ENCODE peak calls at places on chromosomes 6 and 20, in seven cellular contexts. One of them, this sample, is unnamed.

GRCh38 chr6:3456794-3457709 is at the start of gene SLC22A23:
- DNase-seq in GM13977: peak; percentile 94
- DNase-seq in IMR-90: no peak
- DNase-seq in BE2C: peak; percentile 33
- DNase-seq in astrocyte of the spinal cord: peak; percentile 65
- DNase-seq in activated CD8-positive, alpha-beta T cell treated with anti-CD3 and anti-CD28 coated beads for 36 hours: peak; percentile 57
- DNase-seq in CD14-positive monocyte: no peak
- DNase-seq in this sample: peak; percentile 35

GRCh38 chr20:14935285-14935684 is 597.9 kb upstream of the FLRT3 start:
- DNase-seq in GM13977: no peak
- DNase-seq in IMR-90: no peak
- DNase-seq in BE2C: no peak
- DNase-seq in astrocyte of the spinal cord: no peak
- DNase-seq in activated CD8-positive, alpha-beta T cell treated with anti-CD3 and anti-CD28 coated beads for 36 hours: no peak
- DNase-seq in CD14-positive monocyte: no peak
- DNase-seq in this sample: no peak

GRCh38 chr6:41970436-41970846 is 28.8 kb upstream of the CCND3 start:
- DNase-seq in GM13977: no peak
- DNase-seq in IMR-90: peak; percentile 38
- DNase-seq in BE2C: no peak
- DNase-seq in astrocyte of the spinal cord: no peak
- DNase-seq in activated CD8-positive, alpha-beta T cell treated with anti-CD3 and anti-CD28 coated beads for 36 hours: peak; percentile 80
- DNase-seq in CD14-positive monocyte: peak; percentile 94
- DNase-seq in this sample: peak; percentile 27

GRCh38 chr20:31542201-31542842 is 28.1 kb downstream of the HM13 start:
- DNase-seq in GM13977: no peak
- DNase-seq in IMR-90: no peak
- DNase-seq in BE2C: no peak
- DNase-seq in astrocyte of the spinal cord: no peak
- DNase-seq in activated CD8-positive, alpha-beta T cell treated with anti-CD3 and anti-CD28 coated beads for 36 hours: peak; percentile 82
- DNase-seq in CD14-positive monocyte: peak; percentile 72
- DNase-seq in this sample: no peak

GRCh38 chr6:150881911-150882481 is 16.5 kb downstream of the MTHFD1L start:
- DNase-seq in GM13977: no peak
- DNase-seq in IMR-90: peak; percentile 100
- DNase-seq in BE2C: peak; percentile 22
- DNase-seq in astrocyte of the spinal cord: peak; percentile 89
- DNase-seq in activated CD8-positive, alpha-beta T cell treated with anti-CD3 and anti-CD28 coated beads for 36 hours: no peak
- DNase-seq in CD14-positive monocyte: no peak
- DNase-seq in this sample: no peak

GRCh38 chr20:44021186-44021585 is 106.5 kb downstream of the TOX2 start:
- DNase-seq in GM13977: no peak
- DNase-seq in IMR-90: no peak
- DNase-seq in BE2C: no peak
- DNase-seq in astrocyte of the spinal cord: no peak
- DNase-seq in activated CD8-positive, alpha-beta T cell treated with anti-CD3 and anti-CD28 coated beads for 36 hours: no peak
- DNase-seq in CD14-positive monocyte: no peak
- DNase-seq in this sample: no peak

GRCh38 chr20:44011251-44011940 is 96.7 kb downstream of the TOX2 start:
- DNase-seq in GM13977: no peak
- DNase-seq in IMR-90: no peak
- DNase-seq in BE2C: peak; percentile 79
- DNase-seq in astrocyte of the spinal cord: no peak
- DNase-seq in activated CD8-positive, alpha-beta T cell treated with anti-CD3 and anti-CD28 coated beads for 36 hours: peak; percentile 35
- DNase-seq in CD14-positive monocyte: no peak
- DNase-seq in this sample: no peak

GRCh38 chr6:53929340-53930120 is 134.7 kb downstream of the LRRC1 start:
- DNase-seq in GM13977: no peak
- DNase-seq in IMR-90: no peak
- DNase-seq in BE2C: no peak
- DNase-seq in astrocyte of the spinal cord: no peak
- DNase-seq in activated CD8-positive, alpha-beta T cell treated with anti-CD3 and anti-CD28 coated beads for 36 hours: no peak
- DNase-seq in CD14-positive monocyte: no peak
- DNase-seq in this sample: no peak

GRCh38 chr6:121216928-121217327 is 117.4 kb downstream of the TBC1D32 start:
- DNase-seq in GM13977: no peak
- DNase-seq in IMR-90: peak; percentile 58
- DNase-seq in BE2C: no peak
- DNase-seq in astrocyte of the spinal cord: peak; percentile 29
- DNase-seq in activated CD8-positive, alpha-beta T cell treated with anti-CD3 and anti-CD28 coated beads for 36 hours: no peak
- DNase-seq in CD14-positive monocyte: no peak
- DNase-seq in this sample: no peak

GRCh38 chr6:66396549-66396948 is 689.5 kb upstream of the EYS start:
- DNase-seq in GM13977: no peak
- DNase-seq in IMR-90: no peak
- DNase-seq in BE2C: no peak
- DNase-seq in astrocyte of the spinal cord: no peak
- DNase-seq in activated CD8-positive, alpha-beta T cell treated with anti-CD3 and anti-CD28 coated beads for 36 hours: no peak
- DNase-seq in CD14-positive monocyte: no peak
- DNase-seq in this sample: no peak

GRCh38 chr6:11333292-11333849 is 100.9 kb upstream of the NEDD9 start:
- DNase-seq in GM13977: no peak
- DNase-seq in IMR-90: no peak
- DNase-seq in BE2C: no peak
- DNase-seq in astrocyte of the spinal cord: no peak
- DNase-seq in activated CD8-positive, alpha-beta T cell treated with anti-CD3 and anti-CD28 coated beads for 36 hours: peak; percentile 43
- DNase-seq in CD14-positive monocyte: no peak
- DNase-seq in this sample: no peak

GRCh38 chr20:49948809-49949507 is 12.8 kb downstream of the RNF114 start:
- DNase-seq in GM13977: no peak
- DNase-seq in IMR-90: peak; percentile 99
- DNase-seq in BE2C: no peak
- DNase-seq in astrocyte of the spinal cord: peak; percentile 97
- DNase-seq in activated CD8-positive, alpha-beta T cell treated with anti-CD3 and anti-CD28 coated beads for 36 hours: no peak
- DNase-seq in CD14-positive monocyte: no peak
- DNase-seq in this sample: no peak

GRCh38 chr6:35027807-35028206 is 113.3 kb downstream of the TCP11 start:
- DNase-seq in GM13977: no peak
- DNase-seq in IMR-90: no peak
- DNase-seq in BE2C: no peak
- DNase-seq in astrocyte of the spinal cord: no peak
- DNase-seq in activated CD8-positive, alpha-beta T cell treated with anti-CD3 and anti-CD28 coated beads for 36 hours: no peak
- DNase-seq in CD14-positive monocyte: no peak
- DNase-seq in this sample: no peak

GRCh38 chr20:19560876-19561480 is 197.1 kb upstream of the RIN2 start:
- DNase-seq in GM13977: no peak
- DNase-seq in IMR-90: no peak
- DNase-seq in BE2C: no peak
- DNase-seq in astrocyte of the spinal cord: no peak
- DNase-seq in activated CD8-positive, alpha-beta T cell treated with anti-CD3 and anti-CD28 coated beads for 36 hours: no peak
- DNase-seq in CD14-positive monocyte: no peak
- DNase-seq in this sample: no peak

GRCh38 chr6:119116712-119117281 is 38.3 kb upstream of the FAM184A start:
- DNase-seq in GM13977: no peak
- DNase-seq in IMR-90: no peak
- DNase-seq in BE2C: no peak
- DNase-seq in astrocyte of the spinal cord: no peak
- DNase-seq in activated CD8-positive, alpha-beta T cell treated with anti-CD3 and anti-CD28 coated beads for 36 hours: peak; percentile 39
- DNase-seq in CD14-positive monocyte: no peak
- DNase-seq in this sample: no peak
- TF ChIP-seq CTCF in GM13977: peak; percentile 28
- TF ChIP-seq CTCF in IMR-90: no peak
- TF ChIP-seq CTCF in BE2C: peak; percentile 51
- TF ChIP-seq CTCF in astrocyte of the spinal cord: peak; percentile 13
- TF ChIP-seq CTCF in activated CD8-positive, alpha-beta T cell treated with anti-CD3 and anti-CD28 coated beads for 36 hours: peak; percentile 56
- TF ChIP-seq CTCF in CD14-positive monocyte: peak; percentile 22
- TF ChIP-seq CTCF in this sample: no peak

DNA sequence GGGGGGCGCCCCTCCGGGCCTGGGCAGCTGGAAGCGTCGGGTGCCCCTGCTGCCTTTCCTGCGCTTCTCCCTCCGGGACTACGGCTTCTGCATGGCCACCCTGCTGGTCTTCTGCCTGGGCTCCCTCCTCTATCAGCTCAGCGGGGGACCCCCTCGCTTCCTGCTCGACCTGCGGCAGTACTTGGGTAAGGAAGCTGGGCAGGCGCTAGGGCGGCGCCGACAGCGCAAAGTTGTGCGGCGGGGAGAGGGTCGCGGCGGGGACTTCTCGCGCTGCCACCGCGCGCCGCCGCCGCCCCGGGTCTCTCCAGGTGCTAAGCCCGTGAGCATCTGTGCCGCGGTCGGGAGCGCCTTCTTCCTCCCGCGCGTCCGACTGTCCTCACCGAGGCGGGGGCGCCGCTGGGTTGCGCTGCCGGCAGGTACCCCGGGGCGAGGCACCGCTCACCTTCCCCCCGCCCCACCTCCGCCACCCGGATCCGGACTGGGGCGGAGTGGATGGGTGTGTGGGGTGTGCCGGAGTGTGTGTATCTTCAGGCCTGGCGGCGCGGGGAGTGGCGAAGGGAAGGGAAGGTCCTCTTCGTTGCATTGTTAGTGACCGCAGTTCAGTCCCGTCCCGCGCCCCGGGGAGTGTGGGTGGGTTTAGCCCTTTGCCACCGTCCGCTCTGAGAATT is 797 bp downstream of the UST start:
- DNase-seq in GM13977: peak; percentile 46
- DNase-seq in IMR-90: peak; percentile 21
- DNase-seq in BE2C: peak; percentile 7
- DNase-seq in astrocyte of the spinal cord: peak; percentile 41
- DNase-seq in activated CD8-positive, alpha-beta T cell treated with anti-CD3 and anti-CD28 coated beads for 36 hours: peak; percentile 51
- DNase-seq in CD14-positive monocyte: peak; percentile 56
- DNase-seq in this sample: no peak
- TF ChIP-seq CTCF in GM13977: peak; percentile 22
- TF ChIP-seq CTCF in IMR-90: peak; percentile 6
- TF ChIP-seq CTCF in BE2C: no peak
- TF ChIP-seq CTCF in astrocyte of the spinal cord: no peak
- TF ChIP-seq CTCF in activated CD8-positive, alpha-beta T cell treated with anti-CD3 and anti-CD28 coated beads for 36 hours: no peak
- TF ChIP-seq CTCF in CD14-positive monocyte: peak; percentile 5
- TF ChIP-seq CTCF in this sample: no peak

GRCh38 chr6:163338671-163339405 is 75.7 kb upstream of the QKI start:
- DNase-seq in GM13977: no peak
- DNase-seq in IMR-90: peak; percentile 56
- DNase-seq in BE2C: no peak
- DNase-seq in astrocyte of the spinal cord: peak; percentile 92
- DNase-seq in activated CD8-positive, alpha-beta T cell treated with anti-CD3 and anti-CD28 coated beads for 36 hours: no peak
- DNase-seq in CD14-positive monocyte: no peak
- DNase-seq in this sample: no peak

GRCh38 chr6:163341224-163341623 is 73.3 kb upstream of the QKI start:
- DNase-seq in GM13977: no peak
- DNase-seq in IMR-90: no peak
- DNase-seq in BE2C: no peak
- DNase-seq in astrocyte of the spinal cord: no peak
- DNase-seq in activated CD8-positive, alpha-beta T cell treated with anti-CD3 and anti-CD28 coated beads for 36 hours: no peak
- DNase-seq in CD14-positive monocyte: no peak
- DNase-seq in this sample: no peak

GRCh38 chr6:163339466-163339865 is 75.1 kb upstream of the QKI start:
- DNase-seq in GM13977: no peak
- DNase-seq in IMR-90: no peak
- DNase-seq in BE2C: no peak
- DNase-seq in astrocyte of the spinal cord: no peak
- DNase-seq in activated CD8-positive, alpha-beta T cell treated with anti-CD3 and anti-CD28 coated beads for 36 hours: no peak
- DNase-seq in CD14-positive monocyte: no peak
- DNase-seq in this sample: no peak

GRCh38 chr6:163341671-163342070 is 72.8 kb upstream of the QKI start:
- DNase-seq in GM13977: no peak
- DNase-seq in IMR-90: no peak
- DNase-seq in BE2C: no peak
- DNase-seq in astrocyte of the spinal cord: no peak
- DNase-seq in activated CD8-positive, alpha-beta T cell treated with anti-CD3 and anti-CD28 coated beads for 36 hours: no peak
- DNase-seq in CD14-positive monocyte: no peak
- DNase-seq in this sample: no peak

GRCh38 chr6:163340201-163340887 is 74.2 kb upstream of the QKI start:
- DNase-seq in GM13977: no peak
- DNase-seq in IMR-90: no peak
- DNase-seq in BE2C: no peak
- DNase-seq in astrocyte of the spinal cord: no peak
- DNase-seq in activated CD8-positive, alpha-beta T cell treated with anti-CD3 and anti-CD28 coated beads for 36 hours: no peak
- DNase-seq in CD14-positive monocyte: no peak
- DNase-seq in this sample: no peak
- TF ChIP-seq CTCF in GM13977: no peak
- TF ChIP-seq CTCF in IMR-90: no peak
- TF ChIP-seq CTCF in BE2C: peak; percentile 10
- TF ChIP-seq CTCF in astrocyte of the spinal cord: peak; percentile 8
- TF ChIP-seq CTCF in activated CD8-positive, alpha-beta T cell treated with anti-CD3 and anti-CD28 coated beads for 36 hours: no peak
- TF ChIP-seq CTCF in CD14-positive monocyte: no peak
- TF ChIP-seq CTCF in this sample: no peak

GRCh38 chr20:9506964-9507369 is 7.4 kb upstream of the LAMP5 start:
- DNase-seq in GM13977: no peak
- DNase-seq in IMR-90: no peak
- DNase-seq in BE2C: no peak
- DNase-seq in astrocyte of the spinal cord: no peak
- DNase-seq in activated CD8-positive, alpha-beta T cell treated with anti-CD3 and anti-CD28 coated beads for 36 hours: no peak
- DNase-seq in CD14-positive monocyte: no peak
- DNase-seq in this sample: no peak

GRCh38 chr20:9506337-9506821 is 8.0 kb upstream of the LAMP5 start:
- DNase-seq in GM13977: no peak
- DNase-seq in IMR-90: no peak
- DNase-seq in BE2C: no peak
- DNase-seq in astrocyte of the spinal cord: no peak
- DNase-seq in activated CD8-positive, alpha-beta T cell treated with anti-CD3 and anti-CD28 coated beads for 36 hours: no peak
- DNase-seq in CD14-positive monocyte: no peak
- DNase-seq in this sample: no peak

GRCh38 chr20:9501473-9501872 is 12.9 kb upstream of the LAMP5 start:
- DNase-seq in GM13977: no peak
- DNase-seq in IMR-90: no peak
- DNase-seq in BE2C: no peak
- DNase-seq in astrocyte of the spinal cord: no peak
- DNase-seq in activated CD8-positive, alpha-beta T cell treated with anti-CD3 and anti-CD28 coated beads for 36 hours: no peak
- DNase-seq in CD14-positive monocyte: no peak
- DNase-seq in this sample: no peak

GRCh38 chr20:9500121-9500911 is 14.1 kb upstream of the LAMP5 start:
- DNase-seq in GM13977: no peak
- DNase-seq in IMR-90: peak; percentile 16
- DNase-seq in BE2C: no peak
- DNase-seq in astrocyte of the spinal cord: no peak
- DNase-seq in activated CD8-positive, alpha-beta T cell treated with anti-CD3 and anti-CD28 coated beads for 36 hours: no peak
- DNase-seq in CD14-positive monocyte: peak; percentile 84
- DNase-seq in this sample: no peak

DNA sequence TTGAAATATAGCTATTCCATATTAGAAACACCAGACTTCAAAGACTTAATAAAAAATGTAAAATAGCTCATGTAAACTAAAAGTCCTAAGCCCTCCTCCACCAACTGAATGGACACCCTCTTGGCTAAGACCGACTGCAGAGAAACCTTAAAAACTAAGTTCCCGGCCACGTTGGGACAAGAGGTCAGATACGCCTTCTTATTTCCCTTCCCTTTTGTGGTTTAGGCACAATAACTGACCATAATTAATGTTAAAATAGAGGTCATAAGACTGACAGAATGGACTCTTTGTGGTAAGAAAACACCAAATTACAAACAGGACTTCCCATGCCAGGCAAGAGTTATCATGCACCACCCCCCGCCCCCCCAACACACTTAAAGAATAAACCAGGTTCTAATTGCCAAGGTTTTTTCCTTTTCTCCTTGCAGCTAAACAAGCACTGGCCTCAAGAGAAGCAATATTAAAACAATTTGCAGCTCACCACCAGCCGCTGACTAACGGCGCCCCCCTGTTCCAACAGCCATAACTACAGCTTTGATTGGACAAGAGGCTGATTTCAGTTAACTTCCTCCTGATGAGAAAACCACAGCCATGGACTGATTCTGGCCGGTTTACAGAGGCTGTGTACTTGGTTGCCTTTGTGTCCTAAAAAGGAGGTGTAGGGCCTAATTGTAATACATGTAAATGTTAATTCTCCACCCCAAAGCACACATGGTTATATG is 10.7 kb upstream of the LAMP5 start:
- DNase-seq in GM13977: no peak
- DNase-seq in IMR-90: peak; percentile 45
- DNase-seq in BE2C: peak; percentile 37
- DNase-seq in astrocyte of the spinal cord: peak; percentile 84
- DNase-seq in activated CD8-positive, alpha-beta T cell treated with anti-CD3 and anti-CD28 coated beads for 36 hours: no peak
- DNase-seq in CD14-positive monocyte: peak; percentile 59
- DNase-seq in this sample: no peak
- TF ChIP-seq CTCF in GM13977: no peak
- TF ChIP-seq CTCF in IMR-90: peak; percentile 17
- TF ChIP-seq CTCF in BE2C: peak; percentile 53
- TF ChIP-seq CTCF in astrocyte of the spinal cord: peak; percentile 23
- TF ChIP-seq CTCF in activated CD8-positive, alpha-beta T cell treated with anti-CD3 and anti-CD28 coated beads for 36 hours: no peak
- TF ChIP-seq CTCF in CD14-positive monocyte: no peak
- TF ChIP-seq CTCF in this sample: no peak

GRCh38 chr6:73476722-73477121 is 15.2 kb downstream of the MTO1 start:
- DNase-seq in GM13977: no peak
- DNase-seq in IMR-90: no peak
- DNase-seq in BE2C: no peak
- DNase-seq in astrocyte of the spinal cord: no peak
- DNase-seq in activated CD8-positive, alpha-beta T cell treated with anti-CD3 and anti-CD28 coated beads for 36 hours: no peak
- DNase-seq in CD14-positive monocyte: no peak
- DNase-seq in this sample: no peak
- TF ChIP-seq CTCF in GM13977: no peak
- TF ChIP-seq CTCF in IMR-90: no peak
- TF ChIP-seq CTCF in BE2C: no peak
- TF ChIP-seq CTCF in astrocyte of the spinal cord: no peak
- TF ChIP-seq CTCF in activated CD8-positive, alpha-beta T cell treated with anti-CD3 and anti-CD28 coated beads for 36 hours: no peak
- TF ChIP-seq CTCF in CD14-positive monocyte: no peak
- TF ChIP-seq CTCF in this sample: no peak

This sample was measured in omental fat pad.